ENCODE peak calls at places on chromosomes 12 and 14, in four cellular contexts. K is nucleus accumbens; O is stimulated activated CD4-positive, alpha-beta T cell treated with anti-CD3 and anti-CD28 coated beads, Interleukin-1b, Interleukin-23, amount 100 ng/mL, for 1 hour; R is colonic mucosa. T is an unnamed sample.

GRCh38 chr12:119624971-119625370 is 31.4 kb downstream of the TMEM233 start:
- DNase-seq in O (no peak), R (no peak), K (no peak), T (no peak)

GRCh38 chr12:18250313-18250916 is 10.9 kb upstream of the PIK3C2G start:
- DNase-seq in K (no peak), R (peak; percentile 38), O (no peak), T (no peak)

GRCh38 chr14:56787530-56787929 is 22.7 kb downstream of the OTX2 start:
- DNase-seq in O (no peak), K (no peak), R (no peak), T (no peak)

GRCh38 chr14:103172921-103173320 is 49.7 kb downstream of the TNFAIP2 start:
- DNase-seq in R (no peak), K (no peak), O (no peak), T (no peak)

GRCh38 chr12:91813701-91814100 is 331.9 kb downstream of the BTG1 start:
- DNase-seq in K (no peak), O (no peak), R (no peak), T (no peak)

GRCh38 chr14:31994391-31995033 is 82.6 kb upstream of the ARHGAP5 start:
- DNase-seq in O (no peak), K (no peak), R (no peak), T (no peak)

GRCh38 chr12:89731064-89731463 is 22.4 kb upstream of the ATP2B1 start:
- DNase-seq in R (no peak), K (no peak), O (no peak), T (no peak)

GRCh38 chr12:59087077-59087673 is 166.9 kb upstream of the LRIG3 start:
- DNase-seq in R (peak; percentile 38), O (no peak), K (no peak), T (no peak)

GRCh38 chr14:37566811-37567371 is 28.2 kb downstream of the FOXA1 start:
- DNase-seq in K (no peak), R (peak; percentile 40), O (no peak), T (no peak)

GRCh38 chr12:109277255-109277898 is 31.7 kb downstream of the FOXN4 start:
- DNase-seq in R (no peak), O (no peak), K (no peak), T (no peak)

GRCh38 chr12:5076761-5077160 is 33.1 kb downstream of the KCNA5 start:
- DNase-seq in O (no peak), K (no peak), R (no peak), T (no peak)

GRCh38 chr12:92297405-92297804 is 151.8 kb upstream of the BTG1 start:
- DNase-seq in K (no peak), O (no peak), R (no peak), T (no peak)

GRCh38 chr12:11545438-11546330 is 103.8 kb upstream of the ETV6 start:
- DNase-seq in O (no peak), K (no peak), R (no peak), T (no peak)

GRCh38 chr12:8985213-8985612 is 4.1 kb upstream of the KLRG1 start:
- DNase-seq in K (no peak), O (no peak), R (no peak), T (no peak)

GRCh38 chr14:33364536-33364935 is 425.9 kb downstream of the NPAS3 start:
- DNase-seq in K (peak; percentile 11), R (no peak), O (no peak), T (no peak)

GRCh38 chr12:132551271-132552120 is 58.9 kb downstream of the LRCOL1 start:
- DNase-seq in R (no peak), O (no peak), K (no peak), T (no peak)

GRCh38 chr14:100140452-100141132 is 18.9 kb downstream of the DEGS2 start:
- DNase-seq in O (no peak), K (no peak), R (peak; percentile 61), T (no peak)

GRCh38 chr12:53983580-53984572 is 1.1 kb upstream of the HOXC10 start:
- DNase-seq in R (no peak), K (no peak), O (no peak), T (no peak)

GRCh38 chr12:4825139-4825858 is 84.4 kb upstream of the KCNA1 start:
- DNase-seq in O (no peak), R (no peak), K (no peak), T (no peak)

GRCh38 chr14:58777541-58777979 is 139.8 kb downstream of the DACT1 start:
- DNase-seq in K (no peak), R (no peak), O (no peak), T (no peak)

GRCh38 chr12:91139264-91139663 is 28.0 kb upstream of the LUM start:
- DNase-seq in R (no peak), O (no peak), K (no peak), T (no peak)

GRCh38 chr14:32473476-32473875 is 144.4 kb downstream of the AKAP6 start:
- DNase-seq in O (no peak), R (peak; percentile 20), K (no peak), T (no peak)

GRCh38 chr14:51066576-51066975 is 28.3 kb downstream of the TRIM9 start:
- DNase-seq in O (no peak), R (no peak), K (no peak), T (no peak)

GRCh38 chr14:90456551-90456950 is 59.7 kb downstream of the CALM1 start:
- DNase-seq in R (no peak), K (no peak), O (no peak), T (no peak)

GRCh38 chr14:45038865-45039264 is 45.1 kb upstream of the PRPF39 start:
- DNase-seq in R (no peak), O (no peak), K (no peak), T (no peak)

GRCh38 chr12:52992699-52993557 is 13.3 kb upstream of the EIF4B start:
- DNase-seq in R (peak; percentile 81), K (no peak), O (no peak), T (no peak)